ENCODE peak calls at places on chromosomes 7 and 10, in seven cellular contexts. P is HCT116, A is HepG2, Y is SK-N-SH, I is K562, F is H1, R is GM12878. N is an unnamed sample.

GRCh38 chr7:116330961-116331360 is 120.6 kb downstream of the TES start:
- DNase-seq in P (no peak), I (no peak), Y (no peak), R (no peak), A (no peak), F (no peak), N (no peak)

GRCh38 chr10:107733328-107733727 is 568.8 kb upstream of the SORCS1 start:
- DNase-seq in A (no peak), P (no peak), Y (no peak), R (no peak), F (no peak), I (no peak), N (no peak)

GRCh38 chr7:119046068-119046467 is 821.6 kb downstream of the ANKRD7 start:
- DNase-seq in I (no peak), A (no peak), Y (no peak), P (no peak), F (no peak), R (no peak), N (no peak)

GRCh38 chr7:144534196-144534595 is 130.7 kb upstream of the NOBOX start:
- DNase-seq in R (no peak), A (peak; percentile 19), P (no peak), I (no peak), Y (no peak), F (no peak), N (no peak)

GRCh38 chr7:38550881-38551280 is 80.3 kb downstream of the AMPH start:
- DNase-seq in A (no peak), Y (no peak), R (no peak), I (no peak), F (no peak), P (no peak), N (no peak)

GRCh38 chr7:129958643-129959479 is 6.1 kb upstream of the UBE2H start:
- DNase-seq in A (peak; percentile 84), Y (peak; percentile 79), P (peak; percentile 69), I (peak; percentile 96), F (no peak), R (no peak), N (no peak)

GRCh38 chr10:21889477-21890275 is 113.9 kb downstream of the DNAJC1 start:
- DNase-seq in F (no peak), A (no peak), R (no peak), I (no peak), P (no peak), Y (no peak), N (no peak)

GRCh38 chr10:132844069-132844809 is 58.3 kb upstream of the NKX6-2 start:
- DNase-seq in Y (no peak), I (no peak), R (no peak), A (no peak), F (no peak), P (no peak), N (no peak)

GRCh38 chr10:131195116-131195515 is 116.4 kb downstream of the TCERG1L start:
- DNase-seq in F (no peak), R (no peak), P (no peak), I (no peak), Y (no peak), A (no peak), N (no peak)

GRCh38 chr7:117123311-117123926 is 170.1 kb downstream of the ST7 start:
- DNase-seq in F (no peak), A (no peak), P (no peak), Y (no peak), R (no peak), I (no peak), N (no peak)

GRCh38 chr10:92590623-92591549 is 2.0 kb upstream of the KIF11 start:
- DNase-seq in R (no peak), A (peak; percentile 72), F (peak; percentile 27), I (peak; percentile 51), Y (peak; percentile 59), P (peak; percentile 75), N (no peak)

GRCh38 chr10:8403711-8404371 is 349.4 kb downstream of the GATA3 start:
- DNase-seq in Y (no peak), R (no peak), F (no peak), P (no peak), I (no peak), A (no peak), N (no peak)

GRCh38 chr10:26438534-26439269 is 561 bp downstream of the APBB1IP start:
- DNase-seq in P (no peak), R (no peak), I (no peak), A (no peak), Y (peak; percentile 16), F (no peak), N (no peak)

GRCh38 chr7:15780271-15780670 is 93.8 kb upstream of the MEOX2 start:
- DNase-seq in F (no peak), Y (no peak), P (no peak), I (no peak), A (no peak), R (no peak), N (no peak)

GRCh38 chr7:38478404-38478803 is 152.8 kb downstream of the AMPH start:
- DNase-seq in R (no peak), F (no peak), A (no peak), P (no peak), I (no peak), Y (no peak), N (peak; percentile 32)

GRCh38 chr7:116501425-116502167 is 2.1 kb downstream of the CAV2 start:
- DNase-seq in F (no peak), R (no peak), P (no peak), A (no peak), Y (no peak), I (peak; percentile 84), N (no peak)

GRCh38 chr10:112650588-112651030 is 203.6 kb downstream of the VTI1A start:
- DNase-seq in P (no peak), I (no peak), R (no peak), F (no peak), A (no peak), Y (no peak), N (no peak)

GRCh38 chr7:133230591-133231194 is 22.2 kb upstream of the EXOC4 start:
- DNase-seq in P (peak; percentile 39), I (peak; percentile 77), F (no peak), Y (peak; percentile 52), A (peak; percentile 36), R (no peak), N (peak; percentile 67)

GRCh38 chr10:125060851-125061556 is 99.4 kb downstream of the CTBP2 start:
- DNase-seq in Y (peak; percentile 86), P (peak; percentile 40), A (peak; percentile 35), I (peak; percentile 26), R (no peak), F (peak; percentile 34), N (no peak)

GRCh38 chr10:32981760-32982159 is 23.7 kb upstream of the ITGB1 start:
- DNase-seq in P (no peak), F (no peak), I (no peak), A (no peak), R (no peak), Y (no peak), N (no peak)

GRCh38 chr10:16652154-16652553 is 130.5 kb upstream of the C1QL3 start:
- DNase-seq in Y (no peak), F (no peak), R (no peak), I (no peak), P (no peak), A (no peak), N (no peak)

GRCh38 chr7:128053023-128053422 is 21.8 kb upstream of the LRRC4 start:
- DNase-seq in F (no peak), P (no peak), I (no peak), R (no peak), Y (peak; percentile 56), A (no peak), N (no peak)

GRCh38 chr7:82204694-82205093 is 238.9 kb downstream of the CACNA2D1 start:
- DNase-seq in R (no peak), F (no peak), Y (no peak), I (no peak), A (no peak), P (no peak), N (no peak)

GRCh38 chr7:22202141-22202540 is 154.8 kb downstream of the RAPGEF5 start:
- DNase-seq in A (no peak), F (no peak), R (no peak), P (no peak), I (no peak), Y (peak; percentile 30), N (no peak)

GRCh38 chr7:22200777-22201176 is 156.2 kb downstream of the RAPGEF5 start:
- DNase-seq in I (no peak), F (no peak), R (no peak), Y (no peak), A (no peak), P (no peak), N (no peak)

GRCh38 chr7:22201182-22201880 is 155.6 kb downstream of the RAPGEF5 start:
- DNase-seq in I (no peak), R (no peak), A (no peak), P (no peak), F (no peak), Y (no peak), N (no peak)

GRCh38 chr7:22197376-22197775 is 159.6 kb downstream of the RAPGEF5 start:
- DNase-seq in P (no peak), F (no peak), R (no peak), Y (no peak), I (no peak), A (no peak), N (no peak)

DNA sequence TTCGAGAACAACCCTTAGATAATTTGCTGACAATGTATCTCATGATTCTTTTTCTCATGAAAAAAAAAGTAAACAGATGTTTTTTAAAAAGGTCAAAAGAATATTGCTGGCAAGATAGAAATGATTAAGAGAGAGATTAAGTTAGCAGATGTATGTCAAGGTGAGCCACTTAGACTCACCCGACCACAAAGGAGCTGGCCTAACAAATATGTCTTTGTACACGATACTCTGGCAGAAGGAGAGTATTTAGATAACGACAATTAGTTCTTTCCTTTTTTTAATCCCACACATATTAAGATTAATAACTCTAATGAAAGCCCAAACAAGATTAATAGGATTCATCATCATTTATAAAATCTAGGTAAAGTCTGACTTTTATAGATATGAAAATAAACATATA is 156.7 kb downstream of the RAPGEF5 start:
- DNase-seq in I (no peak), F (no peak), Y (no peak), R (no peak), A (no peak), P (no peak), N (no peak)
- H3K36me3 ChIP-seq in I (no peaks in the 10 kb centered on the region), F (no peaks in the 10 kb centered on the region), Y (no peaks in the 10 kb centered on the region), R (no peaks in the 10 kb centered on the region), A (peaks cover 70% of the 10 kb centered on the region), P (no peaks in the 10 kb centered on the region), N (no peaks in the 10 kb centered on the region)

GRCh38 chr10:1643161-1643910 is 94.0 kb downstream of the ADARB2 start:
- DNase-seq in F (peak; percentile 29), R (peak; percentile 53), P (no peak), Y (no peak), A (peak; percentile 5), I (peak; percentile 44), N (no peak)
- TF ChIP-seq SIN3A in F (no peak), R (no peak), P (no peak), Y (no peak), A (no peak), I (no peak), N (no peak)

GRCh38 chr7:44882899-44883298 is 2.4 kb downstream of the PURB start:
- DNase-seq in A (no peak), Y (no peak), P (no peak), R (no peak), F (no peak), I (no peak), N (no peak)
- H3K36me3 ChIP-seq in A (no peaks in the 10 kb centered on the region), Y (peaks cover 58% of the 10 kb centered on the region), P (no peaks in the 10 kb centered on the region), R (peaks cover 3% of the 10 kb centered on the region), F (peaks cover 21% of the 10 kb centered on the region), I (peaks cover 51% of the 10 kb centered on the region), N (peaks cover 6% of the 10 kb centered on the region)

GRCh38 chr10:87991946-87992345 is 128.5 kb downstream of the PTEN start:
- DNase-seq in A (no peak), Y (no peak), R (no peak), F (no peak), P (no peak), I (no peak), N (no peak)

GRCh38 chr10:87987206-87987605 is 123.8 kb downstream of the PTEN start:
- DNase-seq in P (no peak), R (no peak), F (no peak), A (no peak), I (no peak), Y (no peak), N (no peak)
- TF ChIP-seq SIN3A in P (no peak), R (no peak), F (no peak), A (no peak), I (no peak), Y (no peak), N (no peak)